ENCODE peak calls at places on chromosome 17, in four cellular contexts. S is type B pancreatic cell, P is fibroblast of mammary gland, D is ecto neural progenitor cell. Z is an unnamed sample.

GRCh38 chr17:30200086-30200485 is 35.4 kb downstream of the SLC6A4 start:
- DNase-seq in S (no peak), D (no peak), P (no peak), Z (no peak)

GRCh38 chr17:42669705-42670198 is 7.0 kb downstream of the PLEKHH3 start:
- DNase-seq in D (peak; percentile 77), S (no peak), P (no peak), Z (no peak)

GRCh38 chr17:72338304-72338703 is 217.5 kb downstream of the SOX9 start:
- DNase-seq in D (no peak), S (no peak), P (no peak), Z (no peak)

GRCh38 chr17:27398691-27399090 is 57.6 kb upstream of the KSR1 start:
- DNase-seq in P (no peak), S (no peak), D (no peak), Z (no peak)

GRCh38 chr17:75241502-75241901 is 19.9 kb downstream of the GGA3 start:
- DNase-seq in S (no peak), D (no peak), P (peak; percentile 75), Z (no peak)

GRCh38 chr17:31433091-31433790 is 41.8 kb downstream of the RAB11FIP4 start:
- DNase-seq in P (no peak), D (no peak), S (no peak), Z (no peak)

GRCh38 chr17:8117367-8117979 is 841 bp downstream of the ALOXE3 start:
- DNase-seq in D (peak; percentile 56), P (no peak), S (no peak), Z (no peak)

GRCh38 chr17:1134634-1135324 is 45.0 kb downstream of the ABR start:
- DNase-seq in P (no peak), S (no peak), D (no peak), Z (no peak)

GRCh38 chr17:76912585-76912984 is 44.4 kb downstream of the MGAT5B start:
- DNase-seq in S (no peak), P (no peak), D (no peak), Z (no peak)

GRCh38 chr17:73308017-73308823 is 3.6 kb downstream of the CDC42EP4 start:
- DNase-seq in P (peak; percentile 93), S (no peak), D (peak; percentile 52), Z (peak; percentile 99)

GRCh38 chr17:20948984-20949777 is 93.6 kb downstream of the USP22 start:
- DNase-seq in S (no peak), D (no peak), P (no peak), Z (no peak)

GRCh38 chr17:72614476-72614870 is 478.0 kb downstream of the SLC39A11 start:
- DNase-seq in D (no peak), P (peak; percentile 50), S (no peak), Z (no peak)

Z was measured in amniotic epithelial cell.